ENCODE peak calls at places on chromosomes 2 and 18, in four cellular contexts. Q is lower lobe of right lung, N is cardiac fibroblast, F is neural progenitor cell. C is an unnamed sample.

GRCh38 chr2:145984541-145984940 is 1464.6 kb upstream of the ZEB2 start:
- DNase-seq in Q (no peak), N (peak; percentile 85), F (no peak), C (no peak)

GRCh38 chr2:43831438-43832294 is 7.0 kb downstream of the ABCG5 start:
- DNase-seq in Q (no peak), N (no peak), F (no peak), C (no peak)

GRCh38 chr2:205931388-205931787 is 154.6 kb downstream of the INO80D start:
- DNase-seq in Q (no peak), N (no peak), F (no peak), C (no peak)

GRCh38 chr2:70826696-70827330 is 6.4 kb upstream of the CLEC4F start:
- DNase-seq in Q (no peak), N (no peak), F (no peak), C (no peak)

GRCh38 chr2:19176977-19177376 is 181.4 kb downstream of the OSR1 start:
- DNase-seq in Q (no peak), N (peak; percentile 51), F (no peak), C (no peak)

GRCh38 chr2:46297546-46298271 is 502 bp downstream of the EPAS1 start:
- DNase-seq in Q (peak; percentile 91), N (no peak), F (peak; percentile 57), C (no peak)

GRCh38 chr2:194346189-194346588 is 1310.8 kb upstream of the SLC39A10 start:
- DNase-seq in Q (no peak), N (no peak), F (peak; percentile 55), C (no peak)

GRCh38 chr2:160372585-160372984 is 121.0 kb downstream of the RBMS1 start:
- DNase-seq in Q (no peak), N (peak; percentile 63), F (no peak), C (no peak)

GRCh38 chr2:45813003-45813601 is 161.6 kb downstream of the PRKCE start:
- DNase-seq in Q (no peak), N (peak; percentile 15), F (peak; percentile 29), C (peak; percentile 46)

GRCh38 chr2:190634381-190634780 is 14.5 kb upstream of the NAB1 start:
- DNase-seq in Q (no peak), N (peak; percentile 64), F (no peak), C (no peak)

GRCh38 chr2:137228566-137228965 is 463.2 kb downstream of the THSD7B start:
- DNase-seq in Q (no peak), N (peak; percentile 72), F (no peak), C (peak; percentile 32)

GRCh38 chr2:71455741-71456569 is 2.6 kb downstream of the DYSF start:
- DNase-seq in Q (no peak), N (peak; percentile 50), F (no peak), C (no peak)

GRCh38 chr2:178271629-178272333 is 77.5 kb downstream of the OSBPL6 start:
- DNase-seq in Q (no peak), N (peak; percentile 54), F (no peak), C (no peak)

GRCh38 chr2:160339291-160339690 is 139.2 kb upstream of the ITGB6 start:
- DNase-seq in Q (no peak), N (no peak), F (no peak), C (no peak)

GRCh38 chr2:110784047-110784631 is 51.8 kb downstream of the ACOXL start:
- DNase-seq in Q (no peak), N (no peak), F (no peak), C (no peak)

GRCh38 chr18:6920099-6920955 is 190.8 kb downstream of the ARHGAP28 start:
- DNase-seq in Q (no peak), N (peak; percentile 83), F (peak; percentile 75), C (peak; percentile 68)

GRCh38 chr2:32479224-32479623 is 122.4 kb downstream of the BIRC6 start:
- DNase-seq in Q (no peak), N (peak; percentile 49), F (no peak), C (no peak)

GRCh38 chr2:173229086-173229485 is 125.6 kb upstream of the CDCA7 start:
- DNase-seq in Q (no peak), N (no peak), F (no peak), C (no peak)

GRCh38 chr2:10195278-10196219 is 73.0 kb downstream of the RRM2 start:
- DNase-seq in Q (no peak), N (no peak), F (no peak), C (no peak)

GRCh38 chr2:237315170-237315880 is 98.6 kb downstream of the COL6A3 start:
- DNase-seq in Q (peak; percentile 80), N (peak; percentile 97), F (peak; percentile 55), C (peak; percentile 97)

GRCh38 chr18:26228562-26229260 is 2.5 kb downstream of the TAF4B start:
- DNase-seq in Q (no peak), N (no peak), F (no peak), C (no peak)

GRCh38 chr2:15801904-15802303 is 138.4 kb upstream of the MYCN start:
- DNase-seq in Q (no peak), N (no peak), F (no peak), C (no peak)

GRCh38 chr2:12881952-12882351 is 165.2 kb downstream of the TRIB2 start:
- DNase-seq in Q (no peak), N (no peak), F (no peak), C (no peak)
- TF ChIP-seq CTCF in Q (no peak), N (no peak), F (no peak), C (no peak)

DNA sequence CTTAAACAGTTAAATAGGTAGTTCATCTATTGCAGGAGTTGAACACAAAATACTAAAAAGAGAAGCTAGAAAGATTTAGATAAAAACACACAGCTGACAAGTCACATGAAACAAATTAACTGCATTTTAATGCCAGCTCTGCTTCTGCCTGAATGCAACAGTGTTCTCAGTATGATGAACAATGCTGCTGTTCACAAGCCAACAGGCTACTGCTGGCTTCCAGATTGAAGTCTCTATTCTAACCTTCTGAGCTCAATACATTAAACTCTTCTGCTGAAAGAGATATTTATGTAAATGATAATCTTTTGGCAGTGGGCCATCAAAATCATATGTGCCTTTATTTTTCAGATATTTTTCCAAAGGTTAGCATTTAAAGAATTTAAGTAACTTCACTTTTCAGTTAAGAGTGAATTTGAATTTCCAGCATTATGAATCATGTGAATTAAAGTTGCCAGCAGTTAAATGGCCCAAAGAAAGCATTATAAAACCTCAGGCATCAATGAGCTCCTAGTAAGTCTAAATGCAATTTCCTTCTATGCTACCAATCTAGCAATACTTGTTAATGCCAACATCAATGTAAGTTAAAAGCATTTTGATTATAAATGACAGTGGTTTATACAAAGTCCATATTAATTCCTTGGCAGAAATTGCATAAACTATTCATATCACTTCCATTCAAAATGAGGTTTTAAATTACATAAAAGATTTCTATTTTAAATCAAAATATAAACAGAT is 72.4 kb downstream of the ID2 start:
- DNase-seq in Q (no peak), N (peak; percentile 12), F (no peak), C (no peak)
- H3K4me3 ChIP-seq in Q (no peak overlapping the region), N (no peak overlapping the region), F (no peak overlapping the region), C (no peak overlapping the region)

GRCh38 chr2:80852808-80853139 is 548.2 kb upstream of the LRRTM1 start:
- DNase-seq in Q (no peak), N (no peak), F (peak; percentile 64), C (no peak)
- TF ChIP-seq CTCF in Q (no peak), N (no peak), F (peak; percentile 58), C (no peak)

GRCh38 chr2:143177081-143177786 is 48.0 kb downstream of the ARHGAP15 start:
- DNase-seq in Q (no peak), N (peak; percentile 15), F (no peak), C (no peak)
- H3K4me3 ChIP-seq in Q (peak overlapping the region; percentile 25), N (no peak overlapping the region), F (no peak overlapping the region), C (no peak overlapping the region)

DNA sequence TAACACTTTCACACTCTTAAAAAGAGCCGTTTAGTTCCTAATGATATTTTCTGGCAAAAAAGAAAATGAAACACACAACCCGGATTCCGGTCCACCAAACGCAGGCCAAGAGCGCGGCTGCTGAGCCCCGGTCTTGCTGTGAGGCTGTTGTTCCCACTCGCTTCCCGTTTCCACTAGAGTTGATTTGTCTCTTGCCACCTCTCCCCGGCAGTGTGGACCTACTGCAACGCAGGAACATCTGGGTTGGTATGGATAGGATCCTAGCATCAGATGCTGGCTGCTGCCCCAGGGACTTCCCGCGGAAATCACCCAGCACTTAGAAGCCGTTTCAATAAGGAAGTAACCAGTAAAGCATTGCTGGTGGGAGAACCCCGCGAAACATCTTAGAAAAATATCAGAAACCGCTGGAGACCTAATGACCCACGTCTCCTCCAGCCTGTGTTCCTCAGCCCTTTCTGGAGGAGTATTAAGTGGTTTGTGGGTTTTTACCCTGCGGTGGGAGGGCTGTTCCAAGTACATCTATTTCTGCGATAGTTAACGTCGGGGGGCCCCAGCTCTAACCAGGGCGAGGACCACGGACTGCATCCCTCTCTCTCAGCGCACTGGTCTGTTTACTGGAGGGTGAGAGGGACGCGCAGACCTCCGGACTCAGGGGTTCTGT is 928 bp downstream of the DOCK10 start:
- DNase-seq in Q (peak; percentile 57), N (peak; percentile 67), F (peak; percentile 43), C (no peak)
- TF ChIP-seq CTCF in Q (no peak), N (no peak), F (no peak), C (no peak)

GRCh38 chr2:158723311-158723838 is 71.7 kb upstream of the DAPL1 start:
- DNase-seq in Q (no peak), N (no peak), F (no peak), C (no peak)
- H3K4me3 ChIP-seq in Q (no peak overlapping the region), N (no peak overlapping the region), F (no peak overlapping the region), C (no peak overlapping the region)

GRCh38 chr2:97774425-97774824 is 61.0 kb downstream of the ZAP70 start:
- DNase-seq in Q (no peak), N (peak; percentile 29), F (peak; percentile 48), C (no peak)
- TF ChIP-seq CTCF in Q (no peak), N (peak; percentile 54), F (peak; percentile 61), C (peak; percentile 56)

GRCh38 chr2:96340493-96341414 is 5.2 kb downstream of the NCAPH start:
- DNase-seq in Q (no peak), N (peak; percentile 54), F (no peak), C (no peak)
- H3K4me3 ChIP-seq in Q (no peak overlapping the region), N (no peak overlapping the region), F (no peak overlapping the region), C (no peak overlapping the region)

DNA sequence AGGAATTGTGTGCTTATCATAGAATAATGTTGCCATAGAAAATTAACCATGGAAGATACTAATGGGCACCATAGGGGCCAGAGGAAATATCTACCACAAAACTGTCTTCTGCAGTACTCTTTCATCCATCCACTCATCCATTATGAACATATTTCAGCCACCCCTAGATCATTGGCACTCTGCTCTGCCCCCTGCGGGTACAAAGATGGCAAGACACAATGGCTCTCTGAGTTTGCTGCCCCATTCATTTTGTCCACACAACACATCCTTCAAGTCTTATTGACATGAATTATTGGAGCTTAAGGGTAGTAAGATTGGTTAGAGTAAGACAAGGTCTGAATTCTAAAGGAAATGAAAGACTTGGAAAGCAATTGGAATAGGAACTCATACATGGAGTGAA is 1224.7 kb upstream of the CELF4 start:
- DNase-seq in Q (no peak), N (no peak), F (peak; percentile 34), C (no peak)
- TF ChIP-seq CTCF in Q (no peak), N (no peak), F (peak; percentile 53), C (no peak)

GRCh38 chr2:30584116-30584515 is 137.1 kb downstream of the LCLAT1 start:
- DNase-seq in Q (no peak), N (peak; percentile 35), F (no peak), C (no peak)
- H3K4me3 ChIP-seq in Q (no peak overlapping the region), N (no peak overlapping the region), F (no peak overlapping the region), C (no peak overlapping the region)